ENCODE peak calls at places on chromosomes 7 and 10, in eight cellular contexts. Q, B, J, W, C, S, Y and R are unnamed samples. For H3K4me1, the result is how much of the 10 kb centered on the place peaks cover.

GRCh38 chr7:39480901-39481300 is 85.3 kb upstream of the YAE1 start:
- DNase-seq in Y (no peak), S (no peak), J (no peak), W (no peak), C (no peak), Q (no peak), B (no peak), R (no peak)

GRCh38 chr10:90087197-90088007 is 386.0 kb downstream of the KIF20B start:
- DNase-seq in S (no peak), J (no peak), Q (no peak), B (no peak), W (no peak), Y (peak), C (no peak), R (no peak)

GRCh38 chr10:98488669-98489430 is 42.1 kb upstream of the HPS1 start:
- DNase-seq in Q (no peak), J (no peak), W (no peak), Y (peak), C (no peak), B (no peak), S (peak), R (no peak)

GRCh38 chr7:116633131-116633988 is 38.6 kb upstream of the MET start:
- DNase-seq in C (no peak), W (no peak), B (no peak), Y (peak), S (no peak), Q (no peak), J (no peak), R (no peak)

GRCh38 chr7:45107356-45107755 is 4.1 kb downstream of the TBRG4 start:
- DNase-seq in C (no peak), Q (no peak), S (no peak), B (no peak), Y (no peak), J (no peak), W (no peak), R (no peak)

GRCh38 chr10:121578298-121578697 is 19.9 kb downstream of the FGFR2 start:
- DNase-seq in S (no peak), J (no peak), W (no peak), B (no peak), C (no peak), Y (no peak), Q (no peak), R (no peak)

GRCh38 chr7:97006951-97007861 is 1.9 kb downstream of the DLX6 start:
- DNase-seq in Y (no peak), J (peak), B (no peak), W (no peak), S (no peak), Q (no peak), C (no peak), R (no peak)

GRCh38 chr7:2864204-2864985 is 20.3 kb upstream of the GNA12 start:
- DNase-seq in Y (peak), S (no peak), J (no peak), C (no peak), W (no peak), Q (no peak), B (no peak), R (no peak)

GRCh38 chr10:78758176-78758575 is 310.6 kb upstream of the ZMIZ1 start:
- DNase-seq in J (peak), W (no peak), Y (no peak), C (no peak), B (no peak), S (no peak), Q (no peak), R (no peak)

GRCh38 chr10:47061776-47062175 is 150.5 kb downstream of the PTPN20 start:
- DNase-seq in W (no peak), B (no peak), Y (no peak), C (no peak), Q (no peak), J (no peak), S (no peak), R (no peak)

GRCh38 chr7:1554332-1555045 is 1.5 kb downstream of the TMEM184A start:
- DNase-seq in S (no peak), C (no peak), W (no peak), Q (no peak), J (peak), B (no peak), Y (no peak), R (no peak)

GRCh38 chr7:94906035-94906796 is 1.2 kb upstream of the PPP1R9A start:
- DNase-seq in B (no peak), Y (no peak), C (no peak), J (no peak), S (no peak), Q (no peak), W (no peak), R (no peak)

GRCh38 chr7:94761451-94761850 is 105.5 kb upstream of the SGCE start:
- DNase-seq in Q (no peak), B (no peak), J (no peak), C (no peak), S (no peak), Y (no peak), W (no peak), R (no peak)

GRCh38 chr10:123643315-123643714 is 22.8 kb upstream of the GPR26 start:
- DNase-seq in W (no peak), Q (no peak), Y (no peak), S (no peak), C (no peak), J (no peak), B (no peak), R (no peak)

GRCh38 chr10:80498833-80499671 is 38.6 kb upstream of the SH2D4B start:
- DNase-seq in B (peak), S (peak), Y (peak), W (peak), C (no peak), Q (no peak), J (peak), R (peak)

GRCh38 chr7:85183296-85183695 is 3.6 kb downstream of the SEMA3D start:
- DNase-seq in Y (no peak), J (no peak), Q (no peak), W (no peak), S (no peak), C (no peak), B (no peak), R (no peak)

GRCh38 chr7:23680417-23681405 is 712 bp downstream of the FAM221A start:
- DNase-seq in Q (peak), B (peak), J (peak), Y (peak), S (peak), W (peak), C (peak), R (peak)

GRCh38 chr10:44961931-44962750 is 2.5 kb downstream of the RASSF4 start:
- DNase-seq in W (peak), J (no peak), C (peak), Y (no peak), Q (no peak), S (no peak), B (no peak), R (no peak)

GRCh38 chr10:92574545-92575377 is 868 bp upstream of the IDE start:
- DNase-seq in B (no peak), Q (no peak), J (no peak), Y (peak), S (no peak), C (no peak), W (no peak), R (no peak)

GRCh38 chr7:47654672-47655340 is 72.9 kb upstream of the TNS3 start:
- DNase-seq in Y (no peak), W (no peak), Q (no peak), S (no peak), J (no peak), B (peak), C (no peak), R (no peak)

GRCh38 chr10:111113961-111114830 is 37.4 kb downstream of the ADRA2A start:
- DNase-seq in W (no peak), C (no peak), J (no peak), B (peak), Y (no peak), S (no peak), Q (no peak), R (peak)

GRCh38 chr10:12844796-12845524 is 156.6 kb downstream of the CCDC3 start:
- DNase-seq in B (no peak), J (no peak), Q (no peak), Y (peak), W (peak), S (peak), C (no peak), R (no peak)

GRCh38 chr10:103845983-103846382 is 9.4 kb downstream of the SH3PXD2A start:
- DNase-seq in B (no peak), J (no peak), S (no peak), Q (peak), C (peak), Y (no peak), W (no peak), R (peak)

GRCh38 chr7:137953043-137953691 is 48.7 kb downstream of the CREB3L2 start:
- DNase-seq in J (no peak), Q (no peak), Y (no peak), C (no peak), B (no peak), W (no peak), S (no peak), R (no peak)

GRCh38 chr10:99981581-99982199 is 28.1 kb downstream of the DNMBP start:
- DNase-seq in W (no peak), Q (no peak), B (no peak), S (no peak), C (no peak), Y (no peak), J (no peak), R (no peak)

GRCh38 chr10:77685494-77685893 is 47.9 kb upstream of the KCNMA1 start:
- DNase-seq in Q (no peak), Y (no peak), S (no peak), C (no peak), B (no peak), W (no peak), J (no peak), R (no peak)

GRCh38 chr7:151408839-151409554 is 841 bp downstream of the WDR86 start:
- DNase-seq in W (no peak), J (peak), Q (peak), Y (no peak), C (peak), B (peak), S (no peak), R (no peak)

GRCh38 chr10:79310911-79311573 is 36.2 kb upstream of the PPIF start:
- DNase-seq in C (no peak), J (peak), S (no peak), Y (no peak), B (no peak), Q (no peak), W (no peak), R (no peak)

GRCh38 chr10:101071266-101071884 is 9.6 kb downstream of the KAZALD1 start:
- DNase-seq in W (peak), Q (no peak), J (no peak), B (peak), Y (no peak), C (no peak), S (no peak), R (peak)

GRCh38 chr7:12244129-12244528 is 33.0 kb downstream of the TMEM106B start:
- DNase-seq in C (no peak), B (peak), Y (no peak), J (no peak), Q (no peak), S (no peak), W (no peak), R (no peak)

GRCh38 chr10:31101123-31101522 is 69.5 kb upstream of the ZNF438 start:
- DNase-seq in Y (peak), B (no peak), S (no peak), C (no peak), Q (no peak), J (peak), W (no peak), R (peak)

GRCh38 chr7:134021861-134022260 is 105.3 kb upstream of the LRGUK start:
- DNase-seq in W (no peak), Y (no peak), Q (no peak), S (no peak), C (no peak), B (no peak), J (no peak), R (no peak)

GRCh38 chr7:102451371-102452054 is 13.2 kb downstream of the ALKBH4 start:
- DNase-seq in Q (no peak), B (no peak), J (no peak), C (no peak), W (no peak), Y (peak), S (no peak), R (no peak)

GRCh38 chr7:5423272-5423843 is at the start of gene TNRC18:
- DNase-seq in W (no peak), B (peak), Y (no peak), S (peak), J (peak), Q (no peak), C (no peak), R (peak)

GRCh38 chr7:5426226-5426475 is 2.5 kb upstream of the TNRC18 start:
- DNase-seq in Y (no peak), B (no peak), J (no peak), W (no peak), Q (no peak), C (no peak), S (peak), R (no peak)

GRCh38 chr7:5423844-5424688 is 432 bp upstream of the TNRC18 start:
- DNase-seq in W (peak), B (peak), S (peak), C (no peak), Q (peak), Y (peak), J (peak), R (peak)

GRCh38 chr7:5425507-5426225 is 2.0 kb upstream of the TNRC18 start:
- DNase-seq in B (peak), Y (peak), Q (no peak), C (no peak), S (peak), J (peak), W (peak), R (peak)

DNA sequence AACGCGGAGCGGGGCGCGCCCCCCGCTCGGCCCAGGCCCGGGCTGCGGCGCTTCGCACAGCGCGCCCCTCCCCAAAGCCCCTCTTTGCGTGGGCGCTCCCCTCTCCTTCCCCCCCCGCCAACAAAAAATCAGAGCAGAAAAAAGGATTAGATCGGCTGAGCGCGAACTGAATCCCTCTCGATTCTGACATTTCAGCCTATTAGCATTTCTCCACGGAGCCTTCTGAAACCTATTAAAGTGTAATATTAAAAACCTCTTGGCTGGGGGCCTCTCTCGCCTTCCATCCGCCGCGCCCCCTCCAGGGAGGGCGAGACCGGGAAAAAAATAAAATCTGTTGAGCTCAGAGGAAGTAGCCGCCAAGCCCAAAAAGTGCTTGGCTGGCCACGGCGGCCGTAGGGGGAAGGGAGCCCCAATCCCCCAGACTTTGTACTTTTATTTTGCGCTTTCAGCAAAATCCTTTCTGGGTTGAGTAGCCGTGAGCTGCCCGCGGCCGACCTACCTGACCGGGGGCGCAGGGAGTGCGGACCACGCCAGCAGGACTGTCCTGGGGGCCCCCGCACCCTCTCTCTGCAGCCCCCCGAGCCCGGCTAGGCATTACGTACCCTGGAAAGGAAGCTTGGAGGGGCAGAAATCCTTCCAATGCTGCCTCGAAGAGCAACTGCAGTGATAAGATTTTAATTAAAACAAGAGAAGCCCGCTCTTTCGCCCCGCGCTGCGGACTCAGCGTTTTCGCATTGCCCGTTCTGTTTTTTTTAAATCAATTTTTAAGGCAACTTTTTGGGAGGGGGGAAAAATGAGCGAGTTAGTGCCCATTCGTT is 1.3 kb upstream of the TNRC18 start:
- DNase-seq in W (peak), Y (peak), C (no peak), S (peak), Q (no peak), B (peak), J (peak), R (peak)
- H3K4me3 ChIP-seq in W (peak), Y (peak), C (no peak), S (peak), Q (peak), B (peak), J (peak), R (peak)

DNA sequence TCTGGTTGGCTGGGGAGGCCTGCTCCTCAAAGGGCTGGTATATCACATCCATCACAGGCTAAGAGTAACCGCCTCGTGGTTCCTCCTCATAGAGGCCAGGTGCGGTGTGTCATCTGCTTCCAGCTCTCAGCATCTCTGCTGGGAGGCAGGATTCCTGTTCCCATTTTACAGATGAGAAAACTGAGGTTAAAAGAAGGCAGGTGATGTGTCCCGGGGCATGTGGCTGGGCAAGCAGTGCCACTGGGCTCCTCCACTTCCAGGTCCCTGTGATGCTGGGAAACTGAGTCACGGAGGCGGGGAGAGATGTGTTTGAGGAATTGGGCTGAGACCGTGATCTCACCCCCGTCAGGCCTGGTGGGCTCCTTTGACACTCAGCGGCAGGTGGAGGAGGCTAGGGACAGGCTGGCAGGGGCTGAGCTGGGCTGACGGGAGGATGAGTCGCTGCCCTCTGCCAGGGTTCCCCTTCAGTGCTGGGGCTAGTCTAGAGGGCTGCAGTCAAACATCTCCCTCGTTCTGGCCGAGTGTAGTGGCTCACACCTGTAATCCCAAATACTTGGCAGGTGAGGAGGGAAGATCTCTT is 9.4 kb downstream of the ARPC1B start:
- DNase-seq in Q (no peak), W (no peak), C (no peak), J (no peak), B (no peak), Y (no peak), S (no peak), R (no peak)
- H3K4me1 ChIP-seq in Q (under half), W (under half), C (under half), J (under half), B (under half), Y (under half), S (under half), R (under half)

GRCh38 chr10:32315426-32315825 is 31.5 kb downstream of the EPC1 start:
- DNase-seq in S (no peak), Q (no peak), Y (no peak), C (no peak), W (no peak), B (no peak), J (no peak), R (no peak)
- H3K4me3 ChIP-seq in S (no peak), Q (no peak), Y (no peak), C (no peak), W (no peak), B (no peak), J (no peak), R (no peak)

GRCh38 chr7:24840543-24840942 is 83.3 kb upstream of the GSDME start:
- DNase-seq in C (no peak), Y (no peak), B (no peak), J (no peak), Q (no peak), S (no peak), W (no peak), R (no peak)

GRCh38 chr7:24843821-24844449 is 86.7 kb upstream of the GSDME start:
- DNase-seq in S (no peak), J (no peak), Q (no peak), W (no peak), Y (no peak), C (no peak), B (no peak), R (no peak)

GRCh38 chr7:24842029-24842428 is 84.8 kb upstream of the GSDME start:
- DNase-seq in B (no peak), Q (no peak), W (no peak), S (no peak), Y (no peak), C (no peak), J (no peak), R (no peak)

GRCh38 chr7:24847754-24848153 is 90.5 kb upstream of the GSDME start:
- DNase-seq in C (no peak), Q (no peak), J (no peak), B (no peak), S (no peak), Y (no peak), W (no peak), R (no peak)

GRCh38 chr7:24842449-24843241 is 85.4 kb upstream of the GSDME start:
- DNase-seq in C (no peak), B (no peak), J (no peak), Q (no peak), Y (peak), S (no peak), W (no peak), R (no peak)
- H3K4me1 ChIP-seq in C (under half), B (under half), J (under half), Q (under half), Y (under half), S (under half), W (under half), R (under half)

GRCh38 chr10:84683550-84683949 is 355.2 kb downstream of the CCSER2 start:
- DNase-seq in J (no peak), Q (no peak), W (no peak), C (no peak), Y (peak), B (no peak), S (no peak), R (no peak)
- H3K4me3 ChIP-seq in J (no peak), Q (no peak), W (no peak), C (no peak), Y (no peak), B (no peak), S (no peak), R (no peak)